ENCODE peak calls at places on chromosomes 7 and 10, in five cellular contexts. N is neural progenitor cell, I is spleen, X is IMR-90, M is sigmoid colon. Z is an unnamed sample.

GRCh38 chr7:157471259-157472125 is 134.7 kb downstream of the DNAJB6 start:
- DNase-seq in N (no peak), X (no peak), I (peak; percentile 68), M (peak; percentile 40), Z (no peak)

GRCh38 chr7:2640858-2641257 is 9.1 kb downstream of the TTYH3 start:
- DNase-seq in X (no peak), M (peak; percentile 69), I (no peak), N (no peak), Z (no peak)

GRCh38 chr10:128178319-128178937 is 52.2 kb upstream of the MKI67 start:
- DNase-seq in M (no peak), X (peak; percentile 14), I (no peak), N (peak; percentile 64), Z (no peak)

GRCh38 chr7:86469680-86470295 is 173.9 kb upstream of the GRM3 start:
- DNase-seq in N (peak; percentile 93), M (peak; percentile 61), I (no peak), X (peak; percentile 55), Z (no peak)

GRCh38 chr7:74324499-74325229 is 35.5 kb downstream of the CLIP2 start:
- DNase-seq in N (no peak), X (no peak), I (no peak), M (peak; percentile 70), Z (no peak)

GRCh38 chr10:118106426-118106825 is 59.7 kb upstream of the RAB11FIP2 start:
- DNase-seq in M (no peak), I (no peak), N (peak; percentile 43), X (peak; percentile 21), Z (no peak)

GRCh38 chr10:3548702-3549101 is 236.3 kb downstream of the KLF6 start:
- DNase-seq in N (no peak), X (peak; percentile 47), I (no peak), M (no peak), Z (no peak)

GRCh38 chr7:156693627-156694026 is 53.1 kb downstream of the RNF32 start:
- DNase-seq in N (no peak), X (no peak), I (no peak), M (no peak), Z (no peak)

GRCh38 chr10:98170249-98171117 is 36.0 kb downstream of the R3HCC1L start:
- DNase-seq in X (peak; percentile 60), I (no peak), N (peak; percentile 67), M (no peak), Z (no peak)

GRCh38 chr7:41967156-41967555 is 264.3 kb upstream of the INHBA start:
- DNase-seq in I (no peak), X (peak; percentile 72), N (no peak), M (no peak), Z (no peak)

GRCh38 chr10:3104251-3104918 is 37.0 kb downstream of the PFKP start:
- DNase-seq in X (no peak), M (no peak), N (no peak), I (peak; percentile 52), Z (peak; percentile 72)

GRCh38 chr10:86246279-86246940 is 120.2 kb downstream of the GRID1 start:
- DNase-seq in I (no peak), N (no peak), M (no peak), X (no peak), Z (no peak)

GRCh38 chr10:87053121-87053520 is 33.0 kb downstream of the FAM25A start:
- DNase-seq in X (no peak), N (no peak), I (no peak), M (no peak), Z (peak; percentile 37)

GRCh38 chr7:53500076-53500475 is 464.6 kb downstream of the POM121L12 start:
- DNase-seq in M (no peak), I (no peak), N (no peak), X (no peak), Z (no peak)

GRCh38 chr10:48594799-48595198 is 10.1 kb downstream of the ARHGAP22 start:
- DNase-seq in N (peak; percentile 54), M (no peak), I (no peak), X (no peak), Z (no peak)

GRCh38 chr10:12969951-12970350 is 31.6 kb downstream of the CCDC3 start:
- DNase-seq in M (no peak), X (no peak), N (no peak), I (no peak), Z (no peak)

GRCh38 chr7:30526163-30526562 is 21.5 kb upstream of the GGCT start:
- DNase-seq in M (no peak), I (no peak), N (peak; percentile 12), X (no peak), Z (no peak)

GRCh38 chr7:42414028-42414427 is 177.0 kb upstream of the GLI3 start:
- DNase-seq in M (no peak), N (no peak), I (no peak), X (no peak), Z (no peak)

GRCh38 chr7:1900847-1901246 is 230.8 kb downstream of the ELFN1 start:
- DNase-seq in M (no peak), N (no peak), X (no peak), I (peak; percentile 51), Z (no peak)

GRCh38 chr7:37684927-37685326 is 1.4 kb downstream of the GPR141 start:
- DNase-seq in M (no peak), X (no peak), I (no peak), N (no peak), Z (no peak)

GRCh38 chr7:114334992-114335391 is 79.6 kb upstream of the FOXP2 start:
- DNase-seq in M (no peak), I (no peak), X (no peak), N (no peak), Z (no peak)

GRCh38 chr7:106199024-106199423 is 85.8 kb downstream of the NAMPT start:
- DNase-seq in N (no peak), I (no peak), X (no peak), M (no peak), Z (no peak)
- H3K27ac ChIP-seq in N (no peak overlapping the region), I (peak overlapping the region; percentile 53), X (no peak overlapping the region), M (no peak overlapping the region), Z (peak overlapping the region; percentile 56)

DNA sequence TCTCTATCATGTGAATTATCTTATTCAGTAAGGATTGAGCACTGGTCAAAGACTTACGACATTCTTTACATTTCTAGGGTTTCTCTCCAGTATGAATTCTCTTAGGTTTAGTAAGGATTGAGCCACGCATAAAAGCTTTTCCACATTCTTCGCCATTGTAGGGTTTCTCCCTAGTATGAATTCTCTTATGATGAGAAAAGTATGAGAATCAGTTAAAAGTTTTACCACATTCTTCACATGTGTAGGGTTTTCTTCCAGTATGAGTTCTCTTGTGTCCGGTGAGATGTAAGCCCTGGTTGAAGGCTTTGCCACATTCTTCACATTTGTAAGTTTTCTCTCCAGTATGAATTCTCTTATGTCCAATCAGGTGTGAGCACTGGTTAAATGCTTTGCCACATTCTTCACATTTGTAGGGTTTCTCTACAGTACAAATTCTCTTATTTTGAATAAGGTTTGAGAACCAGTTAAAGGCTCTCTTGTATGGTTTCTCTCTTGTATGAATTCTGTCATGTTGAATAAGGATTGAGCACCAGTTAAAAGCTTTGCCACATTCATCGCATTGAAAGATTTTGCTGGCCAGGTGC is 445.9 kb downstream of the ZNF479 start:
- DNase-seq in M (no peak), N (no peak), I (no peak), X (no peak), Z (no peak)
- H3K9me3 ChIP-seq in M (no peaks in the 10 kb centered on the region), N (peaks cover 25% of the 10 kb centered on the region), I (peaks cover 98% of the 10 kb centered on the region), X (peaks cover 14% of the 10 kb centered on the region), Z (peaks cover 100% of the 10 kb centered on the region)

DNA sequence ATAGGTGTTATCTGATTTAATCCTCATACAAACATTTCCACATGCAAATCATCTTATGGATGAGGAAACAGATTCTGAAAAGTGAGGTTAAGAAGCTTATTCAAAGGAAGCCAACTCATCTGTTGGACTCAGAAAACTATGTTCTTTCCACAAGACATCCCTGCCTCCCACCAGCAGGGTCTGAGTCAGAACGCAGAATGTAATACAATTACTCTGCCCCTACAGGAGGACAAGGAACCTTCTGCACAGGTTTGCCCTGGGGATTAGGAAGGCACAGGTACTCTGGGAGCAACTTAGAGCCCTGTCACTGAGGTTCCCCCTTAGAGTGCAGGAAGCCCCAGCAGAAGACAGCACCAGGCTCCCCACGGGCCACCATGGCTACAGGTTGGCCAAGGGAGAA is 255.7 kb downstream of the TNS3 start:
- DNase-seq in N (peak; percentile 20), X (peak; percentile 90), I (no peak), M (no peak), Z (no peak)
- TF ChIP-seq CTCF in N (peak; percentile 19), X (peak; percentile 44), I (no peak), M (no peak), Z (no peak)

GRCh38 chr10:123934846-123935245 is 43.2 kb upstream of the CPXM2 start:
- DNase-seq in I (no peak), X (no peak), N (no peak), M (no peak), Z (no peak)

GRCh38 chr10:123928427-123928826 is 36.8 kb upstream of the CPXM2 start:
- DNase-seq in M (no peak), I (no peak), N (no peak), X (no peak), Z (no peak)

GRCh38 chr10:123926401-123927264 is 35.0 kb upstream of the CPXM2 start:
- DNase-seq in X (peak; percentile 1), N (no peak), M (no peak), I (no peak), Z (no peak)

GRCh38 chr10:123930340-123931001 is 38.9 kb upstream of the CPXM2 start:
- DNase-seq in N (no peak), M (peak; percentile 75), X (peak; percentile 15), I (no peak), Z (no peak)

GRCh38 chr10:123929791-123930190 is 38.2 kb upstream of the CPXM2 start:
- DNase-seq in N (no peak), I (no peak), M (no peak), X (no peak), Z (no peak)
- H3K27ac ChIP-seq in N (no peak overlapping the region), I (no peak overlapping the region), M (peak overlapping the region; percentile 67), X (no peak overlapping the region), Z (no peak overlapping the region)

DNA sequence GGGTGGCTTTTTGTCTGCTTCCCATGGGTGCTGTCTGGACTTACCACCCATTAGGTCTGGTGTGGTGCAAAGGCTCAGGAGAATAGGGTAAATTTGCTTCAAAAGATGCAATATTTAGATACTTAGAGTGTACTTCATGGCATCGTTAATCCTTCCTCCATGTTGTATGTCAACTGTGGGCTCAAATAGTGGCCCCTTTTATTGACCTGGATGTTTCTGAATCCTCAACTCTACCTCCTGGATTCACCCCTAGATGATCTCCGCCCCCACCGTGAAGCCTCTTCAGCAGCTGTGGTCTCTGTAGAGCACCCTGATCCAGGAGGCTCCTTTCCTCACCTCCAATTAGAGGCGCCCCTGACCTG is 3.5 kb upstream of the GIMAP5 start:
- DNase-seq in M (no peak), I (no peak), N (no peak), X (no peak), Z (no peak)
- H3K9me3 ChIP-seq in M (no peaks in the 10 kb centered on the region), I (peaks cover 5% of the 10 kb centered on the region), N (no peaks in the 10 kb centered on the region), X (no peaks in the 10 kb centered on the region), Z (peaks cover 7% of the 10 kb centered on the region)

Z was measured in left ventricle myocardium inferior.